ENCODE peak calls at places on chromosomes 12 and 14, in ten cellular contexts. One of them, this sample, is unnamed.
A peak's percentile ranks its signal among the peaks of the same experiment; 100 is the strongest.

GRCh38 chr14:59919582-59920377 is at the start of gene LRRC9:
- DNase-seq in body of pancreas: peak; percentile 64
- DNase-seq in neural progenitor cell: peak; percentile 97
- DNase-seq in esophagus squamous epithelium: no peak
- DNase-seq in fibroblast of lung: peak; percentile 28
- DNase-seq in lung: peak; percentile 53
- DNase-seq in MM.1S: no peak
- DNase-seq in brain microvascular endothelial cell: no peak
- DNase-seq in mucosa of descending colon: peak; percentile 50
- DNase-seq in Karpas-422: peak; percentile 61
- DNase-seq in this sample: peak; percentile 98

GRCh38 chr14:73759183-73759713 is 45.1 kb upstream of the PNMA1 start:
- DNase-seq in body of pancreas: peak; percentile 63
- DNase-seq in neural progenitor cell: peak; percentile 68
- DNase-seq in esophagus squamous epithelium: no peak
- DNase-seq in fibroblast of lung: peak; percentile 61
- DNase-seq in lung: peak; percentile 61
- DNase-seq in MM.1S: peak; percentile 41
- DNase-seq in brain microvascular endothelial cell: no peak
- DNase-seq in mucosa of descending colon: peak; percentile 86
- DNase-seq in Karpas-422: peak; percentile 89
- DNase-seq in this sample: peak; percentile 63

GRCh38 chr14:30990766-30991165 is 34.7 kb upstream of the AP4S1 start:
- DNase-seq in body of pancreas: no peak
- DNase-seq in neural progenitor cell: no peak
- DNase-seq in esophagus squamous epithelium: no peak
- DNase-seq in fibroblast of lung: peak; percentile 16
- DNase-seq in lung: no peak
- DNase-seq in MM.1S: no peak
- DNase-seq in brain microvascular endothelial cell: no peak
- DNase-seq in mucosa of descending colon: no peak
- DNase-seq in Karpas-422: no peak
- DNase-seq in this sample: no peak

GRCh38 chr14:23537351-23538048 is 14.1 kb downstream of the ZFHX2 start:
- DNase-seq in body of pancreas: no peak
- DNase-seq in neural progenitor cell: peak; percentile 63
- DNase-seq in esophagus squamous epithelium: no peak
- DNase-seq in fibroblast of lung: no peak
- DNase-seq in lung: no peak
- DNase-seq in MM.1S: no peak
- DNase-seq in brain microvascular endothelial cell: no peak
- DNase-seq in mucosa of descending colon: no peak
- DNase-seq in Karpas-422: no peak
- DNase-seq in this sample: peak; percentile 90

GRCh38 chr12:102441077-102441596 is 39.2 kb downstream of the IGF1 start:
- DNase-seq in body of pancreas: no peak
- DNase-seq in neural progenitor cell: no peak
- DNase-seq in esophagus squamous epithelium: no peak
- DNase-seq in fibroblast of lung: no peak
- DNase-seq in lung: no peak
- DNase-seq in MM.1S: no peak
- DNase-seq in brain microvascular endothelial cell: no peak
- DNase-seq in mucosa of descending colon: no peak
- DNase-seq in Karpas-422: no peak
- DNase-seq in this sample: no peak

GRCh38 chr12:88052686-88053085 is 23.5 kb upstream of the C12orf50 start:
- DNase-seq in body of pancreas: peak; percentile 21
- DNase-seq in neural progenitor cell: peak; percentile 53
- DNase-seq in esophagus squamous epithelium: no peak
- DNase-seq in fibroblast of lung: peak; percentile 34
- DNase-seq in lung: no peak
- DNase-seq in MM.1S: peak; percentile 31
- DNase-seq in brain microvascular endothelial cell: peak; percentile 51
- DNase-seq in mucosa of descending colon: no peak
- DNase-seq in Karpas-422: peak; percentile 76
- DNase-seq in this sample: peak; percentile 79

GRCh38 chr12:53048033-53048779 is 1.7 kb upstream of the TNS2 start:
- DNase-seq in body of pancreas: peak; percentile 90
- DNase-seq in neural progenitor cell: peak; percentile 49
- DNase-seq in esophagus squamous epithelium: no peak
- DNase-seq in fibroblast of lung: no peak
- DNase-seq in lung: peak; percentile 75
- DNase-seq in MM.1S: no peak
- DNase-seq in brain microvascular endothelial cell: no peak
- DNase-seq in mucosa of descending colon: peak; percentile 69
- DNase-seq in Karpas-422: no peak
- DNase-seq in this sample: peak; percentile 93

GRCh38 chr12:26327975-26328635 is 132.7 kb downstream of the SSPN start:
- DNase-seq in body of pancreas: no peak
- DNase-seq in neural progenitor cell: no peak
- DNase-seq in esophagus squamous epithelium: no peak
- DNase-seq in fibroblast of lung: no peak
- DNase-seq in lung: no peak
- DNase-seq in MM.1S: no peak
- DNase-seq in brain microvascular endothelial cell: no peak
- DNase-seq in mucosa of descending colon: no peak
- DNase-seq in Karpas-422: peak; percentile 87
- DNase-seq in this sample: no peak

GRCh38 chr12:89469361-89469760 is 55.2 kb downstream of the GALNT4 start:
- DNase-seq in body of pancreas: no peak
- DNase-seq in neural progenitor cell: no peak
- DNase-seq in esophagus squamous epithelium: no peak
- DNase-seq in fibroblast of lung: peak; percentile 68
- DNase-seq in lung: no peak
- DNase-seq in MM.1S: peak; percentile 50
- DNase-seq in brain microvascular endothelial cell: peak; percentile 66
- DNase-seq in mucosa of descending colon: no peak
- DNase-seq in Karpas-422: no peak
- DNase-seq in this sample: no peak

GRCh38 chr12:55847033-55847432 is 4.3 kb upstream of the MMP19 start:
- DNase-seq in body of pancreas: no peak
- DNase-seq in neural progenitor cell: no peak
- DNase-seq in esophagus squamous epithelium: no peak
- DNase-seq in fibroblast of lung: peak; percentile 84
- DNase-seq in lung: no peak
- DNase-seq in MM.1S: no peak
- DNase-seq in brain microvascular endothelial cell: peak; percentile 74
- DNase-seq in mucosa of descending colon: no peak
- DNase-seq in Karpas-422: no peak
- DNase-seq in this sample: no peak

GRCh38 chr12:57902371-57903042 is 38.9 kb upstream of the ATP23 start:
- DNase-seq in body of pancreas: no peak
- DNase-seq in neural progenitor cell: no peak
- DNase-seq in esophagus squamous epithelium: no peak
- DNase-seq in fibroblast of lung: peak; percentile 42
- DNase-seq in lung: peak; percentile 39
- DNase-seq in MM.1S: no peak
- DNase-seq in brain microvascular endothelial cell: no peak
- DNase-seq in mucosa of descending colon: no peak
- DNase-seq in Karpas-422: no peak
- DNase-seq in this sample: no peak

GRCh38 chr12:14567311-14568195 is at the start of gene PLBD1:
- DNase-seq in body of pancreas: peak; percentile 90
- DNase-seq in neural progenitor cell: peak; percentile 73
- DNase-seq in esophagus squamous epithelium: no peak
- DNase-seq in fibroblast of lung: peak; percentile 41
- DNase-seq in lung: peak; percentile 82
- DNase-seq in MM.1S: no peak
- DNase-seq in brain microvascular endothelial cell: no peak
- DNase-seq in mucosa of descending colon: peak; percentile 79
- DNase-seq in Karpas-422: no peak
- DNase-seq in this sample: peak; percentile 92

GRCh38 chr12:11553871-11554533 is 95.5 kb upstream of the ETV6 start:
- DNase-seq in body of pancreas: peak; percentile 64
- DNase-seq in neural progenitor cell: peak; percentile 48
- DNase-seq in esophagus squamous epithelium: no peak
- DNase-seq in fibroblast of lung: peak; percentile 57
- DNase-seq in lung: peak; percentile 40
- DNase-seq in MM.1S: peak; percentile 68
- DNase-seq in brain microvascular endothelial cell: peak; percentile 58
- DNase-seq in mucosa of descending colon: no peak
- DNase-seq in Karpas-422: peak; percentile 83
- DNase-seq in this sample: peak; percentile 86

GRCh38 chr12:113788020-113788856 is 177.9 kb downstream of the RBM19 start:
- DNase-seq in body of pancreas: no peak
- DNase-seq in neural progenitor cell: no peak
- DNase-seq in esophagus squamous epithelium: no peak
- DNase-seq in fibroblast of lung: peak; percentile 12
- DNase-seq in lung: no peak
- DNase-seq in MM.1S: no peak
- DNase-seq in brain microvascular endothelial cell: peak; percentile 73
- DNase-seq in mucosa of descending colon: no peak
- DNase-seq in Karpas-422: no peak
- DNase-seq in this sample: no peak

GRCh38 chr14:104585966-104586702 is 6.6 kb downstream of the C14orf180 start:
- DNase-seq in body of pancreas: peak; percentile 35
- DNase-seq in neural progenitor cell: no peak
- DNase-seq in esophagus squamous epithelium: no peak
- DNase-seq in fibroblast of lung: no peak
- DNase-seq in lung: no peak
- DNase-seq in MM.1S: no peak
- DNase-seq in brain microvascular endothelial cell: no peak
- DNase-seq in mucosa of descending colon: no peak
- DNase-seq in Karpas-422: no peak
- DNase-seq in this sample: no peak

GRCh38 chr12:41919025-41919424 is 225.6 kb downstream of the GXYLT1 start:
- DNase-seq in body of pancreas: no peak
- DNase-seq in neural progenitor cell: no peak
- DNase-seq in esophagus squamous epithelium: no peak
- DNase-seq in fibroblast of lung: no peak
- DNase-seq in lung: no peak
- DNase-seq in MM.1S: no peak
- DNase-seq in brain microvascular endothelial cell: no peak
- DNase-seq in mucosa of descending colon: no peak
- DNase-seq in Karpas-422: no peak
- DNase-seq in this sample: no peak

GRCh38 chr12:132071001-132071810 is 72.9 kb downstream of the DDX51 start:
- DNase-seq in body of pancreas: no peak
- DNase-seq in neural progenitor cell: no peak
- DNase-seq in esophagus squamous epithelium: no peak
- DNase-seq in fibroblast of lung: no peak
- DNase-seq in lung: no peak
- DNase-seq in MM.1S: no peak
- DNase-seq in brain microvascular endothelial cell: no peak
- DNase-seq in mucosa of descending colon: no peak
- DNase-seq in Karpas-422: peak; percentile 84
- DNase-seq in this sample: no peak

GRCh38 chr12:6936378-6936638 is 7.3 kb upstream of the RNU7-1 start:
- DNase-seq in body of pancreas: no peak
- DNase-seq in neural progenitor cell: no peak
- DNase-seq in esophagus squamous epithelium: no peak
- DNase-seq in fibroblast of lung: no peak
- DNase-seq in lung: no peak
- DNase-seq in MM.1S: no peak
- DNase-seq in brain microvascular endothelial cell: no peak
- DNase-seq in mucosa of descending colon: no peak
- DNase-seq in Karpas-422: no peak
- DNase-seq in this sample: no peak
- H3K36me3 ChIP-seq in body of pancreas: no peaks in the 10 kb centered on the region
- H3K36me3 ChIP-seq in neural progenitor cell: no peaks in the 10 kb centered on the region
- H3K36me3 ChIP-seq in esophagus squamous epithelium: peaks cover 14% of the 10 kb centered on the region
- H3K36me3 ChIP-seq in fibroblast of lung: peaks cover 33% of the 10 kb centered on the region
- H3K36me3 ChIP-seq in lung: peaks cover 26% of the 10 kb centered on the region
- H3K36me3 ChIP-seq in MM.1S: no peaks in the 10 kb centered on the region
- H3K36me3 ChIP-seq in brain microvascular endothelial cell: peaks cover 42% of the 10 kb centered on the region
- H3K36me3 ChIP-seq in mucosa of descending colon: no peaks in the 10 kb centered on the region
- H3K36me3 ChIP-seq in Karpas-422: peaks cover 9% of the 10 kb centered on the region
- H3K36me3 ChIP-seq in this sample: peaks cover 70% of the 10 kb centered on the region

DNA sequence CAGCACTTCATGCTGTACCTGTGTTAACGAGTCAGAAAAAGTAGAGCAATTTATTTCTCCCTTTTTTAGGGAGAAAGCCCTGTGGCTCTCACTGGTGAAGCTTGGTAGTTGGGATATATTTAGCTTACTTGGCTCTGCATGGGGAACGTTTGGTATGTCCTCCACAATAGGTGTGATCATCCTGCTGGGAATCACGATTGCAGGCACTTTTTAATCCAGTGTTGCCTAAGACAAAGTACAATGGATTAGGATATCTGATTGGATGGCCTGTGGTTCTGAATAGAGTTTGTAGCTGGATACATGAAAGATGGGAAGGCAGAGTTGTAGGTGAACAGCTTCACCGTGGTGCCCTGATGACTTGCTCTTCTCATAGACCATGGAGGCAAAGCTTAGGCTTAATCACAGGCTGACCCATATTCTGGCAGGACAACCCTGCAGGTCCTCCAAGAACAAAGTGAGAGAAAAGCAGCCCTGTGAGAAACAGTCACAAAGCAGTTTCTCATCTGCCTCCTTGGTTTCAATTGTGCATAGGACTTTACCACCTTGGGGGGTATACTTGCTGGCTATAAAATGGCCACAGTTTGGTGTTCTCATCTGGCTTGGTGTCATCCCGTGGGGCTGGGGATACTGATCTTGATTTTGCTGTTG is 7.5 kb downstream of the RESF1 start:
- DNase-seq in body of pancreas: no peak
- DNase-seq in neural progenitor cell: peak; percentile 53
- DNase-seq in esophagus squamous epithelium: no peak
- DNase-seq in fibroblast of lung: no peak
- DNase-seq in lung: no peak
- DNase-seq in MM.1S: no peak
- DNase-seq in brain microvascular endothelial cell: no peak
- DNase-seq in mucosa of descending colon: no peak
- DNase-seq in Karpas-422: no peak
- DNase-seq in this sample: peak; percentile 87
- H3K36me3 ChIP-seq in body of pancreas: peaks cover 4% of the 10 kb centered on the region
- H3K36me3 ChIP-seq in neural progenitor cell: peaks cover 30% of the 10 kb centered on the region
- H3K36me3 ChIP-seq in esophagus squamous epithelium: peaks cover 2% of the 10 kb centered on the region
- H3K36me3 ChIP-seq in fibroblast of lung: no peaks in the 10 kb centered on the region
- H3K36me3 ChIP-seq in lung: peaks cover 12% of the 10 kb centered on the region
- H3K36me3 ChIP-seq in MM.1S: peaks cover 52% of the 10 kb centered on the region
- H3K36me3 ChIP-seq in brain microvascular endothelial cell: peaks cover 22% of the 10 kb centered on the region
- H3K36me3 ChIP-seq in mucosa of descending colon: peaks cover 4% of the 10 kb centered on the region
- H3K36me3 ChIP-seq in Karpas-422: no peaks in the 10 kb centered on the region
- H3K36me3 ChIP-seq in this sample: peaks cover 71% of the 10 kb centered on the region

DNA sequence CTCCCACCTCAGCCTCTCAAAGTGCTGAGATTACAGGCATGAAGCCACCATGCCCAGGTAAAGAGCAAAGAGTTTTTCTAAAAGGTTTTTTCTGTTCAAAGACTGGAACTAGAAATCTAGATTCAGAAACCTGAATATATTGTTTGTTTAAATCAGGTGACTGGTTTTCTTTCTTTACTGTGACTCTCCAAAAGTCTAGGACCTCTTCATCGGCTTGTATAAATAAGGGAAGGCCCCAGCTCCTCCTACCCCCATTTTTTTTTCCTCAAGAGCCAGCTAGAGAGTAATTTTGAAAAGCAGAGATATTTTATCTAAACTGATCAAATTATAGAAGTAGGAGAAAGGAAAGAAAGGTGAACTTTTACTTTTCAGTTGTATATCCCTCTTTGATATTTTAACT is 48.0 kb downstream of the TMEM116 start:
- DNase-seq in body of pancreas: no peak
- DNase-seq in neural progenitor cell: no peak
- DNase-seq in esophagus squamous epithelium: no peak
- DNase-seq in fibroblast of lung: no peak
- DNase-seq in lung: no peak
- DNase-seq in MM.1S: no peak
- DNase-seq in brain microvascular endothelial cell: no peak
- DNase-seq in mucosa of descending colon: no peak
- DNase-seq in Karpas-422: no peak
- DNase-seq in this sample: no peak
- H3K36me3 ChIP-seq in body of pancreas: no peaks in the 10 kb centered on the region
- H3K36me3 ChIP-seq in neural progenitor cell: no peaks in the 10 kb centered on the region
- H3K36me3 ChIP-seq in esophagus squamous epithelium: no peaks in the 10 kb centered on the region
- H3K36me3 ChIP-seq in fibroblast of lung: no peaks in the 10 kb centered on the region
- H3K36me3 ChIP-seq in lung: no peaks in the 10 kb centered on the region
- H3K36me3 ChIP-seq in MM.1S: no peaks in the 10 kb centered on the region
- H3K36me3 ChIP-seq in brain microvascular endothelial cell: no peaks in the 10 kb centered on the region
- H3K36me3 ChIP-seq in mucosa of descending colon: no peaks in the 10 kb centered on the region
- H3K36me3 ChIP-seq in Karpas-422: no peaks in the 10 kb centered on the region
- H3K36me3 ChIP-seq in this sample: peaks cover 8% of the 10 kb centered on the region

GRCh38 chr12:3117144-3117581 is 40.0 kb downstream of the TSPAN9 start:
- DNase-seq in body of pancreas: no peak
- DNase-seq in neural progenitor cell: no peak
- DNase-seq in esophagus squamous epithelium: no peak
- DNase-seq in fibroblast of lung: peak; percentile 95
- DNase-seq in lung: no peak
- DNase-seq in MM.1S: no peak
- DNase-seq in brain microvascular endothelial cell: peak; percentile 79
- DNase-seq in mucosa of descending colon: no peak
- DNase-seq in Karpas-422: no peak
- DNase-seq in this sample: no peak
- H3K36me3 ChIP-seq in body of pancreas: no peaks in the 10 kb centered on the region
- H3K36me3 ChIP-seq in neural progenitor cell: no peaks in the 10 kb centered on the region
- H3K36me3 ChIP-seq in esophagus squamous epithelium: no peaks in the 10 kb centered on the region
- H3K36me3 ChIP-seq in fibroblast of lung: no peaks in the 10 kb centered on the region
- H3K36me3 ChIP-seq in lung: peaks cover 3% of the 10 kb centered on the region
- H3K36me3 ChIP-seq in MM.1S: no peaks in the 10 kb centered on the region
- H3K36me3 ChIP-seq in brain microvascular endothelial cell: no peaks in the 10 kb centered on the region
- H3K36me3 ChIP-seq in mucosa of descending colon: no peaks in the 10 kb centered on the region
- H3K36me3 ChIP-seq in Karpas-422: no peaks in the 10 kb centered on the region
- H3K36me3 ChIP-seq in this sample: no peaks in the 10 kb centered on the region

This sample was measured in endodermal cell.